ENCODE peak calls at places on chromosome 11, in nine cellular contexts. I is NCI-H69, L is MM.1S, H is HL-60, V is lower leg skin, E is neural crest cell, Y is GM12865, W is MCF 10A, D is omental fat pad. C is an unnamed sample.
A peak's percentile ranks its signal among the peaks of the same experiment; 100 is the strongest.

GRCh38 chr11:66720899-66721470 is 8.0 kb downstream of the SPTBN2 start:
- DNase-seq in E (no peak), H (no peak), D (no peak), V (no peak), L (no peak), W (no peak), Y (no peak), I (no peak), C (no peak)

GRCh38 chr11:61494341-61495038 is 14.1 kb upstream of the LRRC10B start:
- DNase-seq in L (no peak), W (no peak), I (peak; percentile 35), V (no peak), E (no peak), Y (no peak), D (no peak), H (no peak), C (no peak)

GRCh38 chr11:9260182-9261146 is 4.7 kb downstream of the DENND5A start:
- DNase-seq in Y (peak; percentile 66), I (peak; percentile 15), V (no peak), D (no peak), W (no peak), E (no peak), L (peak; percentile 77), H (no peak), C (no peak)

GRCh38 chr11:95794086-95794485 is 3.8 kb downstream of the CEP57 start:
- DNase-seq in E (no peak), L (no peak), V (no peak), W (no peak), I (peak; percentile 38), Y (no peak), D (no peak), H (no peak), C (no peak)

GRCh38 chr11:115645631-115646271 is 141.5 kb upstream of the CADM1 start:
- DNase-seq in I (peak; percentile 99), V (no peak), D (no peak), H (no peak), W (no peak), Y (no peak), L (no peak), E (peak; percentile 47), C (no peak)

GRCh38 chr11:45169310-45170072 is 23.1 kb downstream of the PRDM11 start:
- DNase-seq in D (no peak), H (no peak), L (no peak), W (peak; percentile 17), E (no peak), Y (no peak), I (peak; percentile 29), V (no peak), C (no peak)

GRCh38 chr11:61183645-61184044 is 19.7 kb upstream of the PGA3 start:
- DNase-seq in L (no peak), V (no peak), D (no peak), E (no peak), H (no peak), W (no peak), Y (no peak), I (no peak), C (peak; percentile 4)

GRCh38 chr11:60158666-60159065 is 24.2 kb downstream of the MS4A6A start:
- DNase-seq in I (no peak), D (no peak), H (no peak), L (no peak), W (no peak), Y (no peak), V (no peak), E (no peak), C (no peak)

GRCh38 chr11:112789481-112789880 is 171.7 kb upstream of the NCAM1 start:
- DNase-seq in H (no peak), E (no peak), D (no peak), I (no peak), L (no peak), Y (no peak), W (no peak), V (no peak), C (no peak)

GRCh38 chr11:116512841-116513240 is 259.9 kb downstream of the BUD13 start:
- DNase-seq in L (no peak), Y (no peak), I (no peak), D (no peak), E (no peak), W (no peak), V (no peak), H (no peak), C (no peak)

GRCh38 chr11:93051181-93051580 is 81.7 kb downstream of the MTNR1B start:
- DNase-seq in V (no peak), I (no peak), L (no peak), E (no peak), H (no peak), D (no peak), Y (no peak), W (no peak), C (no peak)

GRCh38 chr11:125404136-125404810 is 91.8 kb downstream of the FEZ1 start:
- DNase-seq in W (no peak), H (no peak), D (no peak), V (no peak), L (no peak), E (no peak), I (peak; percentile 65), Y (no peak), C (no peak)

GRCh38 chr11:70005107-70005818 is 72.9 kb upstream of the ANO1 start:
- DNase-seq in V (no peak), Y (no peak), D (no peak), I (no peak), H (no peak), W (peak; percentile 8), E (no peak), L (no peak), C (no peak)

GRCh38 chr11:61555051-61555969 is 25.6 kb downstream of the SYT7 start:
- DNase-seq in W (no peak), V (no peak), E (peak; percentile 9), H (no peak), L (no peak), Y (no peak), D (no peak), I (peak; percentile 89), C (no peak)

GRCh38 chr11:27757953-27758352 is 57.7 kb upstream of the BDNF start:
- DNase-seq in E (no peak), V (no peak), Y (no peak), L (no peak), H (no peak), I (no peak), W (peak; percentile 55), D (no peak), C (no peak)

GRCh38 chr11:64210301-64211020 is 3.9 kb downstream of the FERMT3 start:
- DNase-seq in H (no peak), L (no peak), Y (no peak), V (no peak), E (no peak), I (no peak), D (no peak), W (no peak), C (no peak)